ENCODE peak calls at places on chromosomes 5 and 9, in five cellular contexts. C is amygdala; X is islet precursor cell; R is activated naive CD4-positive, alpha-beta T cell; M is AML-193. P is an unnamed sample.
A peak's percentile ranks its signal among the peaks of the same experiment; 100 is the strongest.

GRCh38 chr5:157714036-157714435 is 17.2 kb upstream of the THG1L start:
- DNase-seq in C (no peak), X (no peak), R (no peak), M (no peak), P (no peak)

GRCh38 chr9:78035369-78035993 is 3.9 kb upstream of the GNAQ start:
- DNase-seq in C (peak; percentile 17), X (peak; percentile 69), R (no peak), M (peak; percentile 85), P (peak; percentile 80)

GRCh38 chr5:93658044-93658443 is 75.0 kb downstream of the NR2F1 start:
- DNase-seq in C (no peak), X (no peak), R (no peak), M (no peak), P (no peak)

GRCh38 chr5:165209101-165209727 is 1703.8 kb downstream of the MAT2B start:
- DNase-seq in C (no peak), X (no peak), R (no peak), M (peak; percentile 60), P (no peak)

GRCh38 chr5:34500236-34500836 is 155.8 kb upstream of the RAI14 start:
- DNase-seq in C (no peak), X (no peak), R (no peak), M (no peak), P (no peak)

GRCh38 chr5:130549884-130550552 is 615.0 kb downstream of the HINT1 start:
- DNase-seq in C (no peak), X (peak; percentile 70), R (no peak), M (no peak), P (no peak)

GRCh38 chr9:90095682-90096081 is 490.9 kb downstream of the GADD45G start:
- DNase-seq in C (no peak), X (no peak), R (no peak), M (no peak), P (peak; percentile 55)

GRCh38 chr5:99032234-99033013 is 103.6 kb upstream of the CHD1 start:
- DNase-seq in C (peak; percentile 34), X (peak; percentile 64), R (no peak), M (peak; percentile 81), P (peak; percentile 52)

GRCh38 chr9:127139775-127140174 is 17.3 kb upstream of the ANGPTL2 start:
- DNase-seq in C (no peak), X (no peak), R (no peak), M (no peak), P (no peak)

GRCh38 chr5:114391321-114391720 is 29.5 kb downstream of the KCNN2 start:
- DNase-seq in C (no peak), X (no peak), R (no peak), M (no peak), P (no peak)

GRCh38 chr5:147451125-147451524 is 58.7 kb downstream of the DPYSL3 start:
- DNase-seq in C (no peak), X (no peak), R (no peak), M (no peak), P (no peak)

GRCh38 chr9:16337322-16338029 is 533.0 kb downstream of the BNC2 start:
- DNase-seq in C (no peak), X (peak; percentile 91), R (no peak), M (no peak), P (no peak)

GRCh38 chr5:54186912-54187445 is 123.4 kb downstream of the ARL15 start:
- DNase-seq in C (no peak), X (no peak), R (no peak), M (no peak), P (no peak)

GRCh38 chr9:12604154-12604825 is 88.9 kb upstream of the TYRP1 start:
- DNase-seq in C (no peak), X (no peak), R (no peak), M (no peak), P (peak; percentile 1)

GRCh38 chr5:159405611-159406031 is 75.3 kb upstream of the IL12B start:
- DNase-seq in C (no peak), X (no peak), R (no peak), M (peak; percentile 86), P (peak; percentile 39)

GRCh38 chr5:76521240-76521758 is 101.9 kb downstream of the F2RL2 start:
- DNase-seq in C (no peak), X (no peak), R (no peak), M (peak; percentile 8), P (no peak)

GRCh38 chr5:102229685-102230084 is 66.4 kb downstream of the SLCO4C1 start:
- DNase-seq in C (no peak), X (no peak), R (no peak), M (peak; percentile 54), P (no peak)

GRCh38 chr5:17037751-17038150 is 101.7 kb upstream of the MYO10 start:
- DNase-seq in C (no peak), X (no peak), R (no peak), M (no peak), P (no peak)

GRCh38 chr5:132083065-132083678 is 9.6 kb downstream of the CSF2 start:
- DNase-seq in C (no peak), X (no peak), R (no peak), M (no peak), P (no peak)

GRCh38 chr5:78903936-78904335 is 81.2 kb downstream of the ARSB start:
- DNase-seq in C (no peak), X (no peak), R (no peak), M (no peak), P (no peak)

GRCh38 chr9:123353984-123354591 is 1.9 kb upstream of the CRB2 start:
- DNase-seq in C (peak; percentile 59), X (peak; percentile 90), R (no peak), M (peak; percentile 39), P (peak; percentile 88)

GRCh38 chr5:3954189-3954588 is 358.6 kb downstream of the IRX1 start:
- DNase-seq in C (no peak), X (no peak), R (no peak), M (no peak), P (no peak)

GRCh38 chr9:72371151-72371550 is 6.1 kb upstream of the ZFAND5 start:
- DNase-seq in C (no peak), X (no peak), R (no peak), M (no peak), P (no peak)